ENCODE peak calls at places on chromosomes 12 and 14, in ten cellular contexts. B is thyroid gland, M is pons, J is psoas muscle, R is type B pancreatic cell, F is memory B cell, Q is EL, O is iPS-NIHi11, X is HT1080, U is D341Med. E is an unnamed sample.

GRCh38 chr14:100263141-100263540 is 24.2 kb downstream of the YY1 start:
- DNase-seq in B (no peak), M (no peak), J (no peak), R (no peak), F (no peak), Q (peak), O (no peak), X (no peak), U (no peak), E (no peak)

GRCh38 chr14:92185559-92185958 is 63.8 kb downstream of the CPSF2 start:
- DNase-seq in B (no peak), M (no peak), J (no peak), R (no peak), F (no peak), Q (no peak), O (no peak), X (no peak), U (no peak), E (no peak)

GRCh38 chr14:28695109-28695508 is 71.5 kb upstream of the FOXG1 start:
- DNase-seq in B (no peak), M (no peak), J (no peak), R (no peak), F (no peak), Q (no peak), O (no peak), X (no peak), U (no peak), E (no peak)

GRCh38 chr14:45068396-45068795 is 15.5 kb upstream of the PRPF39 start:
- DNase-seq in B (no peak), M (no peak), J (no peak), R (no peak), F (no peak), Q (no peak), O (no peak), X (no peak), U (no peak), E (no peak)

GRCh38 chr12:46702581-46703344 is 123.0 kb downstream of the SLC38A4 start:
- DNase-seq in B (no peak), M (peak), J (no peak), R (no peak), F (no peak), Q (peak), O (no peak), X (peak), U (no peak), E (no peak)

GRCh38 chr14:51295666-51296263 is 55.7 kb downstream of the TMX1 start:
- DNase-seq in B (no peak), M (no peak), J (no peak), R (no peak), F (no peak), Q (no peak), O (no peak), X (peak), U (no peak), E (no peak)

GRCh38 chr12:12469386-12469785 is 93.3 kb downstream of the DUSP16 start:
- DNase-seq in B (no peak), M (no peak), J (no peak), R (no peak), F (no peak), Q (no peak), O (no peak), X (no peak), U (no peak), E (no peak)

GRCh38 chr14:79009286-79009685 is 839.1 kb downstream of the NRXN3 start:
- DNase-seq in B (no peak), M (no peak), J (no peak), R (no peak), F (no peak), Q (no peak), O (no peak), X (no peak), U (no peak), E (no peak)

GRCh38 chr12:11650279-11650696 is 814 bp downstream of the ETV6 start:
- DNase-seq in B (no peak), M (no peak), J (peak), R (no peak), F (no peak), Q (no peak), O (no peak), X (peak), U (no peak), E (no peak)

GRCh38 chr14:66709292-66709691 is 201.3 kb downstream of the GPHN start:
- DNase-seq in B (no peak), M (peak), J (no peak), R (no peak), F (no peak), Q (peak), O (no peak), X (peak), U (no peak), E (no peak)

GRCh38 chr12:32505067-32505466 is 105.7 kb downstream of the FGD4 start:
- DNase-seq in B (no peak), M (no peak), J (no peak), R (no peak), F (no peak), Q (no peak), O (no peak), X (no peak), U (no peak), E (no peak)

GRCh38 chr14:86481105-86481504 is 951.2 kb downstream of the FLRT2 start:
- DNase-seq in B (no peak), M (no peak), J (no peak), R (no peak), F (no peak), Q (peak), O (no peak), X (peak), U (no peak), E (no peak)

GRCh38 chr12:102753802-102754201 is 163.2 kb downstream of the PAH start:
- DNase-seq in B (no peak), M (no peak), J (no peak), R (no peak), F (no peak), Q (no peak), O (no peak), X (no peak), U (no peak), E (no peak)

GRCh38 chr14:85233756-85234545 is 296.0 kb upstream of the FLRT2 start:
- DNase-seq in B (no peak), M (no peak), J (no peak), R (no peak), F (no peak), Q (peak), O (no peak), X (peak), U (no peak), E (no peak)

GRCh38 chr12:109463776-109464175 is 13.3 kb downstream of the KCTD10 start:
- DNase-seq in B (no peak), M (no peak), J (no peak), R (no peak), F (no peak), Q (peak), O (peak), X (peak), U (no peak), E (no peak)

GRCh38 chr12:9040484-9041186 is 51.3 kb downstream of the KLRG1 start:
- DNase-seq in B (no peak), M (no peak), J (no peak), R (no peak), F (no peak), Q (no peak), O (no peak), X (no peak), U (no peak), E (no peak)

GRCh38 chr12:30010071-30011052 is 226.6 kb upstream of the TMTC1 start:
- DNase-seq in B (no peak), M (no peak), J (no peak), R (no peak), F (no peak), Q (no peak), O (no peak), X (no peak), U (no peak), E (no peak)

GRCh38 chr14:89621009-89621421 is 204.0 kb upstream of the FOXN3 start:
- DNase-seq in B (no peak), M (no peak), J (no peak), R (no peak), F (no peak), Q (no peak), O (no peak), X (no peak), U (no peak), E (no peak)

GRCh38 chr14:51095854-51096823 is 1.2 kb upstream of the TRIM9 start:
- DNase-seq in B (peak), M (peak), J (peak), R (no peak), F (no peak), Q (peak), O (no peak), X (peak), U (no peak), E (no peak)

GRCh38 chr14:86933460-86933859 is 1059.5 kb downstream of the GALC start:
- DNase-seq in B (no peak), M (no peak), J (no peak), R (no peak), F (no peak), Q (no peak), O (no peak), X (peak), U (no peak), E (no peak)

GRCh38 chr14:27411021-27411420 is 813.2 kb upstream of the NOVA1 start:
- DNase-seq in B (no peak), M (no peak), J (no peak), R (no peak), F (no peak), Q (no peak), O (no peak), X (no peak), U (no peak), E (no peak)

E was measured in GF-D8.